ENCODE peak calls at places on chromosomes 6 and 20, in eight cellular contexts. J, U, R, A, H, Z, I and N are unnamed samples.

GRCh38 chr6:80165143-80165542 is 58.7 kb downstream of the BCKDHB start:
- DNase-seq in A (no peak), U (no peak), I (no peak), Z (no peak), R (no peak), J (no peak), H (no peak), N (no peak)

GRCh38 chr6:140208286-140208685 is 833.8 kb upstream of the CITED2 start:
- DNase-seq in R (no peak), J (no peak), A (no peak), U (no peak), I (no peak), Z (no peak), H (no peak), N (no peak)

GRCh38 chr20:37437676-37438075 is 83.4 kb upstream of the NNAT start:
- DNase-seq in A (no peak), I (no peak), R (no peak), H (no peak), Z (no peak), U (peak), J (no peak), N (no peak)

GRCh38 chr6:143160008-143160407 is 99.3 kb downstream of the AIG1 start:
- DNase-seq in H (no peak), R (no peak), U (no peak), Z (peak), I (no peak), J (no peak), A (no peak), N (no peak)

GRCh38 chr6:129686941-129687627 is 22.9 kb downstream of the ARHGAP18 start:
- DNase-seq in U (no peak), H (no peak), Z (no peak), J (no peak), A (no peak), I (no peak), R (no peak), N (no peak)

GRCh38 chr6:138545621-138545980 is 46.3 kb upstream of the NHSL1 start:
- DNase-seq in R (no peak), U (peak), H (no peak), I (no peak), J (no peak), Z (peak), A (no peak), N (no peak)

GRCh38 chr6:75818061-75818855 is 69.2 kb downstream of the MYO6 start:
- DNase-seq in R (no peak), A (no peak), I (no peak), J (no peak), Z (no peak), H (no peak), U (no peak), N (no peak)

GRCh38 chr20:24677626-24678328 is 208.3 kb downstream of the SYNDIG1 start:
- DNase-seq in J (peak), U (no peak), R (no peak), I (peak), Z (peak), A (peak), H (no peak), N (no peak)

GRCh38 chr20:3000852-3001523 is 42.4 kb upstream of the GNRH2 start:
- DNase-seq in Z (peak), R (no peak), U (no peak), H (peak), J (no peak), I (no peak), A (no peak), N (no peak)

GRCh38 chr6:28635547-28636158 is 110.0 kb downstream of the GPX5 start:
- DNase-seq in U (peak), I (no peak), J (no peak), R (no peak), A (no peak), H (no peak), Z (peak), N (no peak)

GRCh38 chr6:119129148-119129967 is 50.9 kb upstream of the FAM184A start:
- DNase-seq in I (no peak), A (no peak), R (peak), Z (peak), H (peak), J (no peak), U (no peak), N (no peak)

GRCh38 chr6:79609225-79609595 is 21.9 kb upstream of the SH3BGRL2 start:
- DNase-seq in Z (no peak), A (no peak), R (no peak), H (no peak), I (no peak), J (no peak), U (no peak), N (no peak)

GRCh38 chr6:1839315-1839714 is 229.6 kb downstream of the FOXC1 start:
- DNase-seq in A (no peak), R (no peak), J (no peak), I (no peak), H (no peak), Z (no peak), U (no peak), N (no peak)

GRCh38 chr6:49987749-49988148 is 18.3 kb upstream of the DEFB113 start:
- DNase-seq in A (no peak), Z (no peak), U (no peak), R (no peak), J (no peak), I (no peak), H (no peak), N (no peak)

GRCh38 chr6:110271732-110272022 is 86.5 kb downstream of the METTL24 start:
- DNase-seq in Z (no peak), H (no peak), J (no peak), I (no peak), U (no peak), A (no peak), R (no peak), N (no peak)

GRCh38 chr6:100620085-100620484 is 155.4 kb upstream of the SIM1 start:
- DNase-seq in R (no peak), U (no peak), I (no peak), J (no peak), A (no peak), H (no peak), Z (no peak), N (no peak)

GRCh38 chr6:25462235-25462897 is 183.2 kb downstream of the CARMIL1 start:
- DNase-seq in H (no peak), U (no peak), I (no peak), J (no peak), Z (peak), R (no peak), A (no peak), N (no peak)

GRCh38 chr20:59605691-59606364 is 1.5 kb downstream of the PHACTR3 start:
- DNase-seq in U (no peak), J (no peak), R (no peak), Z (no peak), H (no peak), A (no peak), I (no peak), N (no peak)

GRCh38 chr20:6768228-6769185 is 1.0 kb downstream of the BMP2 start:
- DNase-seq in U (peak), J (no peak), I (no peak), Z (peak), R (peak), H (no peak), A (peak), N (no peak)

GRCh38 chr20:56991516-56991915 is 274.9 kb downstream of the BMP7 start:
- DNase-seq in R (no peak), A (no peak), U (no peak), J (no peak), Z (no peak), H (no peak), I (no peak), N (no peak)

GRCh38 chr6:87277123-87277522 is 45.3 kb upstream of the SMIM8 start:
- DNase-seq in J (no peak), U (no peak), I (no peak), A (no peak), R (no peak), H (no peak), Z (no peak), N (no peak)

GRCh38 chr20:33306228-33306627 is 23.2 kb downstream of the BPIFB1 start:
- DNase-seq in U (no peak), Z (no peak), R (no peak), J (no peak), H (no peak), I (no peak), A (no peak), N (no peak)

GRCh38 chr20:37235065-37235464 is 26.5 kb downstream of the GHRH start:
- DNase-seq in J (no peak), R (no peak), I (no peak), Z (no peak), U (no peak), A (no peak), H (no peak), N (no peak)

GRCh38 chr20:31922181-31922580 is 29.7 kb downstream of the PDRG1 start:
- DNase-seq in I (no peak), H (no peak), Z (no peak), J (no peak), A (no peak), R (no peak), U (no peak), N (no peak)

GRCh38 chr20:52494244-52494643 is 302.7 kb upstream of the ZFP64 start:
- DNase-seq in I (no peak), U (no peak), R (no peak), A (no peak), H (no peak), Z (no peak), J (no peak), N (no peak)

GRCh38 chr6:74931567-74931966 is 274.3 kb downstream of the COL12A1 start:
- DNase-seq in H (no peak), R (no peak), A (no peak), Z (no peak), I (no peak), J (no peak), U (no peak), N (no peak)

GRCh38 chr20:25145131-25145530 is 50.4 kb upstream of the ENTPD6 start:
- DNase-seq in A (no peak), J (no peak), I (no peak), U (no peak), R (no peak), Z (no peak), H (no peak), N (no peak)

GRCh38 chr20:8043687-8044278 is 24.2 kb upstream of the TMX4 start:
- DNase-seq in H (peak), Z (peak), U (no peak), R (peak), A (no peak), J (no peak), I (no peak), N (no peak)

GRCh38 chr6:89828988-89829590 is 591 bp upstream of the CASP8AP2 start:
- DNase-seq in J (no peak), R (no peak), A (peak), U (no peak), I (no peak), H (no peak), Z (peak), N (no peak)

GRCh38 chr6:17712573-17712972 is 5.8 kb upstream of the NUP153 start:
- DNase-seq in Z (no peak), R (no peak), U (no peak), I (no peak), A (no peak), J (no peak), H (no peak), N (no peak)

GRCh38 chr6:149190228-149190831 is 127.2 kb upstream of the TAB2 start:
- DNase-seq in U (no peak), I (no peak), A (peak), H (no peak), R (peak), J (no peak), Z (peak), N (no peak)

GRCh38 chr20:32004963-32005362 is 5.3 kb upstream of the CCM2L start:
- DNase-seq in U (no peak), R (no peak), J (no peak), A (peak), H (peak), Z (peak), I (no peak), N (no peak)

GRCh38 chr6:99393366-99393697 is 663 bp downstream of the COQ3 start:
- DNase-seq in J (no peak), A (no peak), I (no peak), U (no peak), Z (no peak), R (no peak), H (no peak), N (no peak)

GRCh38 chr20:39893013-39893685 is 795.9 kb downstream of the MAFB start:
- DNase-seq in H (no peak), R (no peak), A (no peak), J (no peak), U (no peak), I (no peak), Z (peak), N (no peak)

GRCh38 chr6:111291334-111291705 is 191.7 kb downstream of the REV3L start:
- DNase-seq in H (no peak), J (no peak), I (no peak), U (no peak), R (no peak), A (no peak), Z (no peak), N (no peak)

DNA sequence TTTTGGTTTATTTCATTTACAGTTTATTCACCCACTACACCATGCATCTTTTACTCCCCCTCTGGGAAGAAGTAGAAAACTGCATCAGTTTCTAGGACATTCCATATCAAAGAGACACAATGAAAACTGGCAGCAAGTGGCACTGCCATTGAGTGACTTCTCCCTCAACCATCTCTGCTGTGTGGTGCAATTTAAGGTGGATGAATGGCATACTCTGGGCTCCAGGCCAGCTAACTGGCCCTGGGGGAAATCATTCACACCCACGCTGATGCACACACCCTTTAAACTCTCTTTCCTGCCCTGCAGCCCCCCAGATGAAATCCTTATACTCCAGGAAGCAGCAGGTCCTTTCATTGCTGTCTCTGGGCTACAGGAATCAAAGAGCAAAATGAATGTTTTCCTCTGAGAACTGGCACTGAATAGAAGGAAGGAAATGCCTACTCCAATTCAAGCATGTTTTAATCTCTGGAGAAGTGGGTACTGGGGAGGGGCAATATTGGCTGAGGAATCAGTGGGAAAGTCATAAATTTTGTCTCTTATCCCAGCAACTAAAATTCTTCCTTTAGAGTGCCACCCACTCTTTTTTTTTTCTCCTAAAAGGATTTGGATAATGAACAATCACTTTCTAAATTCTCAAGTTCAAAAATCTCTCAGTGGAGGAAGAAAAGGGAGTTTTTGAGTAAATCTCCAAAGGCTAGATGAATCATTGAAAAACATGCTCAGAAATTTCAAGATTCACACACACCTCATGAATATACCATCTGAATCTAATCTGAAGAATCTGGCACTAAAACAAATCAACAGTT is 16.9 kb upstream of the RFPL4B start:
- DNase-seq in H (no peak), U (no peak), J (no peak), A (no peak), R (no peak), I (no peak), Z (no peak), N (no peak)
- TF ChIP-seq CTCF in H (no peak), U (no peak), J (no peak), A (no peak), R (no peak), I (no peak), Z (no peak), N (no peak)

DNA sequence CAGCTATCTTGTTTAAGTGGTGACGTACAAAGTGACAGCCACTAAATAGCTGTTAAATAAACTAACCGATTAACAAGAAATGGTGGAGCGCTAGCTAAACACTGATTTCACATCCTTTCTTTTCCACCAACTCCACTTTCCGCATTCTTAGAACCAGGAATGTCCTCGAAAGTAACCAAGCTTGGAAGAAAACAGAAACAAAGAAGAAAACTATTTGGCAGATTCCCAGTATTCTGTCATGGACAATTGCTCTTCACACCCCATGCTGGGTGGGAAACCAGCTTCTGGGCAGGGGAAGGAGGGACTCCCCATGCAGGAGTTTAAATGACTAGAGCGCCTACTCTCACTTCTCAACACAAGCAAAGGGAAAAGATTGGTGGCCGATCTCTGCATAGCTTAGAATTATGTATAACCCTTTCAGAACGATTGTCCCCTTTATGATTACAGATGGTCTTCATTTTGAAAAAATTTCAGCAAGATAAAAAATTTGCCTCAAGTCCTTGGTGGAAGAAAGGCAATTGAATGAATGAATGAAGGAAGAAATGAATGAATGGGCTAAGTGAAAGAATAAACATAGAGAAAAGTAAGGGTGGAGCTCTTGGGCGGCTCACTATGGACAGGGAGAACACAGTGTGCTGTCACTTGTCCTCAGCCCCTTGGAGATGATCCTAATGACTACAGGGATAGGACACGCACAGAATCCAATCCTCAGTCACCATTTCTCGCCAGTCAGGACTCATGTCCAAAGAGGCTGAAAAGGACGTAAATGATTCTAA is 148.7 kb upstream of the NEDD9 start:
- DNase-seq in Z (peak), A (no peak), I (no peak), H (no peak), U (no peak), J (no peak), R (no peak), N (no peak)
- H3K4me3 ChIP-seq in Z (no peak), A (peak), I (no peak), H (no peak), U (no peak), J (peak), R (no peak), N (no peak)

GRCh38 chr6:166627039-166627874 is at the start of gene RPS6KA2:
- DNase-seq in R (peak), U (peak), A (peak), I (peak), Z (peak), J (peak), H (peak), N (peak)
- TF ChIP-seq POLR2AphosphoS5 in R (peak), U (peak), A (peak), I (peak), Z (peak), J (no peak), H (peak), N (peak)

GRCh38 chr6:125312950-125313349 is 11.2 kb upstream of the HDDC2 start:
- DNase-seq in U (no peak), I (no peak), Z (no peak), A (no peak), J (no peak), H (no peak), R (no peak), N (no peak)
- TF ChIP-seq CTCF in U (no peak), I (no peak), Z (no peak), A (no peak), J (no peak), H (no peak), R (no peak), N (no peak)

GRCh38 chr6:144350176-144350575 is 65.0 kb downstream of the UTRN start:
- DNase-seq in A (no peak), H (no peak), I (no peak), U (no peak), R (no peak), Z (no peak), J (no peak), N (no peak)

GRCh38 chr6:144352310-144352709 is 67.2 kb downstream of the UTRN start:
- DNase-seq in J (no peak), A (no peak), Z (no peak), H (no peak), U (no peak), I (no peak), R (no peak), N (no peak)

GRCh38 chr6:144349690-144350132 is 64.6 kb downstream of the UTRN start:
- DNase-seq in Z (no peak), U (no peak), R (no peak), H (peak), I (no peak), J (no peak), A (no peak), N (no peak)

GRCh38 chr6:144351338-144351737 is 66.2 kb downstream of the UTRN start:
- DNase-seq in J (no peak), I (no peak), Z (no peak), A (no peak), U (no peak), H (no peak), R (no peak), N (no peak)

DNA sequence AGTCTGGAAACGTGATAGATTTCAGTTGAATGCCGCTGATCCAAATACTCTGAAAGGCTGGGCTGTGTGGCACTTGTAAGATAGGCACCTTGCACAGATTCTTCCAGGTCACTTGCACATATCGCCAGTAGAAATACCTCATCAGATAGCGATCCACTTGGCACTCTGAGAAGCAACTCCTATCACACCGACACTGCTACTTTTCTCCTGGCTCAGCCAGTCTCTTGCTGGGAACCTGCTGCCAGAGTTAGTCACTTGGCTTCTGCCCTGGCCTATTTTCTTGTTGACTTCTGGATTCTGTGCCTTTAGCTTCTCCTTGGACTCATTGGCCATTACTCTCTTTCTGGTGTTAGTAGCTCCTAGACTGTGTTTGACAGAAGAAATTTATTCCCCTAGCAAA is 66.6 kb downstream of the UTRN start:
- DNase-seq in A (no peak), H (no peak), I (no peak), J (no peak), R (peak), U (no peak), Z (no peak), N (no peak)
- H3K4me3 ChIP-seq in A (no peak), H (no peak), I (no peak), J (no peak), R (no peak), U (no peak), Z (no peak), N (no peak)

DNA sequence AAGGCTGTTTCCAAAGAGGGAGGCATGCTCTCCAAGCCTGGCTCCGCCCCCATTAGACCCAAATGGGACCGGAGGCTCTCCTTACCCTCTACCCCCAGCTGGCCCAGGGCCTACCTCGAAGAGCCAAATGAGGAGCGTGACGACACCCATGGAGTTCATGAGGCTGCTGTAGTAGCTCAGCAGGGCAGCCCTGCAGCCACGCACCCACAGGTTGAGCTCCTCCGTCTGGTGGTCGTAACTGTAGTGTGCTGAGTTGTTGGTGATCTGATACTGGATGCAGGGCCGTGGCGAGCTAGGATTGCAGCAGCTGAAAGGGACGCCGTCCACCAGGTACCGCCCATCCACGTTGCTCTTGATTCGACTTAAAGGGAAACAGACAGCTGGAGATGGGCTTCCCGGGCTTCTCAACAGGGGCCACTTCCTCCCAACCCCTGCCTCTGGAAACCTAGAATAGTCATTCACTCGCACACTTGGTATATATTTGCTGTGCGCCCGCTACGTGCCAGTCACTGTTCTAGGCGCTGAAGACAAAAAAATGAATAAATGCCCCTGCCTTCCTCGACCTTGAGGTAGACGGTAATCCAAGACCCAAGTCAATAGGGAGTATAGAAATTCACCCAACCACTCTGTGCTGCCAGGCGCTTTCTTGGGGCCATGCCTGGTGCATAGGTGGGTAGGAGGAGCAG is 18.0 kb downstream of the PRPH2 start:
- DNase-seq in I (no peak), U (no peak), Z (peak), R (no peak), J (no peak), H (no peak), A (no peak), N (no peak)
- TF ChIP-seq POLR2AphosphoS5 in I (no peak), U (no peak), Z (peak), R (no peak), J (no peak), H (no peak), A (peak), N (no peak)